ENCODE peak calls at places on chromosomes 16 and 17, in seven cellular contexts. T is lower lobe of right lung, N is mesendoderm, W is pancreas, I is ascending aorta, G is stomach, B is mammary epithelial cell. S is an unnamed sample.

GRCh38 chr17:48492401-48493298 is 38.2 kb downstream of the HOXB1 start:
- DNase-seq in N (no peak), G (peak; percentile 69), I (peak; percentile 85), B (peak; percentile 56), T (peak; percentile 72), W (peak; percentile 52), S (peak; percentile 44)

GRCh38 chr16:24445216-24445615 is 94.2 kb upstream of the RBBP6 start:
- DNase-seq in W (no peak), I (no peak), T (no peak), N (no peak), G (no peak), B (no peak), S (no peak)

GRCh38 chr16:57150682-57151330 is 35.0 kb downstream of the PSME3IP1 start:
- DNase-seq in N (peak; percentile 39), G (peak; percentile 18), T (no peak), I (no peak), W (no peak), B (no peak), S (no peak)

GRCh38 chr17:77011173-77012011 is 129.4 kb upstream of the SEC14L1 start:
- DNase-seq in N (peak; percentile 51), W (no peak), I (no peak), T (peak; percentile 7), G (peak; percentile 50), B (peak; percentile 34), S (no peak)

GRCh38 chr17:80821546-80821945 is 170.1 kb upstream of the CHMP6 start:
- DNase-seq in T (peak; percentile 21), G (no peak), I (peak; percentile 56), B (no peak), N (no peak), W (no peak), S (no peak)

GRCh38 chr16:12499032-12499735 is 304.5 kb downstream of the CPPED1 start:
- DNase-seq in W (no peak), I (no peak), G (no peak), N (no peak), T (no peak), B (no peak), S (no peak)

GRCh38 chr16:28623172-28623711 is 13.4 kb upstream of the SULT1A1 start:
- DNase-seq in W (peak; percentile 69), G (peak; percentile 77), N (no peak), B (peak; percentile 39), T (peak; percentile 79), I (no peak), S (peak; percentile 42)

GRCh38 chr17:63443053-63443452 is 3.1 kb downstream of the CYB561 start:
- DNase-seq in W (no peak), B (no peak), T (no peak), G (no peak), N (no peak), I (no peak), S (no peak)

GRCh38 chr16:79509221-79509631 is 91.3 kb downstream of the MAF start:
- DNase-seq in N (no peak), W (peak; percentile 18), G (peak; percentile 86), B (no peak), I (peak; percentile 68), T (no peak), S (no peak)

GRCh38 chr16:27551046-27551445 is 1.1 kb downstream of the KATNIP start:
- DNase-seq in T (no peak), B (no peak), W (no peak), I (no peak), N (no peak), G (no peak), S (no peak)

GRCh38 chr16:21150375-21151001 is at the start of gene DNAH3:
- DNase-seq in B (peak; percentile 90), W (no peak), T (peak; percentile 61), N (no peak), G (no peak), I (no peak), S (no peak)

GRCh38 chr16:63617047-63617989 is 1504.5 kb downstream of the CDH11 start:
- DNase-seq in T (no peak), N (no peak), W (peak; percentile 23), I (no peak), G (no peak), B (no peak), S (no peak)

GRCh38 chr17:31571124-31571892 is 179.8 kb downstream of the RAB11FIP4 start:
- DNase-seq in G (peak; percentile 74), I (peak; percentile 92), B (peak; percentile 68), N (no peak), W (peak; percentile 46), T (no peak), S (no peak)

GRCh38 chr16:50763211-50763610 is 21.3 kb downstream of the CYLD start:
- DNase-seq in B (peak; percentile 83), T (no peak), N (no peak), I (no peak), G (no peak), W (no peak), S (no peak)

GRCh38 chr17:71208111-71208704 is 912.6 kb upstream of the SOX9 start:
- DNase-seq in N (no peak), W (no peak), I (no peak), G (no peak), B (peak; percentile 100), T (no peak), S (no peak)

GRCh38 chr17:48006936-48007703 is 30.5 kb downstream of the COPZ2 start:
- DNase-seq in W (no peak), I (no peak), B (no peak), G (no peak), T (peak; percentile 58), N (no peak), S (no peak)

GRCh38 chr17:49469831-49470568 is 25.1 kb upstream of the NGFR start:
- DNase-seq in I (no peak), N (no peak), T (no peak), W (no peak), B (no peak), G (no peak), S (no peak)

GRCh38 chr17:80855968-80856862 is 135.4 kb upstream of the CHMP6 start:
- DNase-seq in G (peak; percentile 50), B (peak; percentile 98), N (peak; percentile 91), W (no peak), I (peak; percentile 92), T (no peak), S (peak; percentile 42)

GRCh38 chr16:7231762-7232161 is 100.9 kb upstream of the RBFOX1 start:
- DNase-seq in G (no peak), W (no peak), T (no peak), I (no peak), N (no peak), B (no peak), S (no peak)

GRCh38 chr16:67516296-67517177 is 12.1 kb upstream of the RIPOR1 start:
- DNase-seq in W (no peak), N (no peak), I (no peak), G (no peak), T (no peak), B (no peak), S (no peak)

GRCh38 chr16:88750854-88751253 is 34.2 kb downstream of the PIEZO1 start:
- DNase-seq in T (no peak), G (no peak), B (no peak), N (no peak), W (no peak), I (no peak), S (no peak)

GRCh38 chr16:86517652-86518258 is 7.4 kb downstream of the FOXF1 start:
- DNase-seq in N (peak; percentile 79), W (peak; percentile 33), T (no peak), B (peak; percentile 27), G (peak; percentile 46), I (no peak), S (no peak)

GRCh38 chr16:56929639-56930038 is 2.3 kb upstream of the HERPUD1 start:
- DNase-seq in W (no peak), T (no peak), N (no peak), G (no peak), B (no peak), I (no peak), S (no peak)

DNA sequence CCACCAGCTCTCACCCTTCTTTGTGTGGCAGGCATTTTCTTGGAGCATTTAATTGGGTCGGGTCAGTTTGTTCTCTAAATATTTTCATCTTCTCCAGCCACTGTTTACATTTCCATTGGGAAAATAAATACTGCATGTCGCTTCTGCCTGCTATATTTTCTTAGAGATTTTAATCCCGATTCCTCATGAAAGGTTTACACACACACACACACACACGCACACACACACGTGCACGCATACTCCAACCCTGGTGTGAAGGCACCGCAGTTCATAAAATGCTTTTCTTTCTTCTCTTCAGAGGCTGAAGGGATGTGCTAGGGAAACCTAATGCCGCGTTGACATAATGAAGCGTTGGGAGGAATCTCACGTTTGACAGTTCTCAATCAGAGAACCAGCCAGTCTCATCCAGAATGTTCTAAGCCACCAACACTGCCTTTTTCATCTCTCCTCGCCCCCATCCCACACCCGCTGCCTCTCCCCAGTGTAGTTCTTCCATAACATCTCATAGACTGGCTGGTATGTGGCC is 222.9 kb upstream of the IRX3 start:
- DNase-seq in G (no peak), T (no peak), W (no peak), N (no peak), I (no peak), B (no peak), S (no peak)
- H3K4me1 ChIP-seq in G (peaks cover 28% of the 10 kb centered on the region), T (peaks cover 10% of the 10 kb centered on the region), W (peaks cover 3% of the 10 kb centered on the region), N (peaks cover under 1% of the 10 kb centered on the region), I (no peaks in the 10 kb centered on the region), B (no peaks in the 10 kb centered on the region), S (no peaks in the 10 kb centered on the region)

DNA sequence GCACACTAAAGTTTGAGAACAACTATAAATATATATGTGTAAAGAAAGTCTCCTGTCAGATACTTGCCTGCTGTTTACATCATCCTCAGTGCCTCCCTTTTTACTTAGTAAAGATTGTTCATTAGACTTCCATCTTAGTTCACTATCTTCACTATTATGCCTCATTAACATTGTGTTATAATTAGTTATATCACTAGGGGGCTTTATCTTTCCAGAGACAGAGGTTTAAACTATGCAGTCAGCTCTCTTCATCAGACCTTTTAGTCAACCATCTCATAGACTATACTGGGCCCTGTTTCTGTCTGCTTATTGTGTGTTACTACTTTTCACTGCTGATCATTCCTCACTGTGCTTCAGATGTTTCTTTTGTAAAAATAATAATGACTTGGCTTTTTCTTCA is 630.8 kb upstream of the KIF2B start:
- DNase-seq in W (no peak), N (no peak), I (no peak), T (no peak), B (no peak), G (no peak), S (no peak)
- H3K27ac ChIP-seq in W (no peak overlapping the region), N (no peak overlapping the region), I (no peak overlapping the region), T (no peak overlapping the region), B (no peak overlapping the region), G (no peak overlapping the region), S (no peak overlapping the region)

DNA sequence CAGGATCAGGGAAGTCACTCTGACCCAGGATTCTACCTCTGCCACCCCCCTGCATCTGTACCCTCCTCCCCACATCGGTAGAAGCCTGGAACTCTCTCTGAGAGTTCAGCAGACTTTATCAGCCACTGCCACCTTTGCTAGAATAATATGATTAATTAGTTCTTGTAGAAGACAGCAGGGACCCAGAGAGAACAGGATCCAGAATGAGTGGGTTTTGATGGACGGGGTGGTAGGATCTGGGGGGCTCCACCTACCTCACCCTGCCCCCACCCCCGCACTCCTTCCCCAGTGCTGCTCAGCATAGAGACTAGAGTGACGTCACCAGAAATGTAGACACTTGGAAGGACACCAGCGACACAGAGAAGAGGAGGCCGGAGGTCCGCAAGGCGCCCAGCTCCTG is 33.5 kb downstream of the ABCC6 start:
- DNase-seq in G (no peak), B (no peak), T (no peak), W (no peak), I (no peak), N (no peak), S (no peak)
- H3K4me1 ChIP-seq in G (no peaks in the 10 kb centered on the region), B (no peaks in the 10 kb centered on the region), T (no peaks in the 10 kb centered on the region), W (no peaks in the 10 kb centered on the region), I (no peaks in the 10 kb centered on the region), N (no peaks in the 10 kb centered on the region), S (no peaks in the 10 kb centered on the region)

GRCh38 chr17:4945944-4946280 is 2.4 kb downstream of the PFN1 start:
- DNase-seq in W (no peak), I (no peak), B (peak; percentile 21), G (no peak), T (no peak), N (no peak), S (no peak)
- H3K27ac ChIP-seq in W (no peak overlapping the region), I (peak overlapping the region; percentile 97), B (peak overlapping the region; percentile 54), G (peak overlapping the region; percentile 72), T (no peak overlapping the region), N (peak overlapping the region; percentile 26), S (peak overlapping the region; percentile 94)

S was measured in effector memory CD4-positive, alpha-beta T cell.